ENCODE peak calls at places on chromosomes 1 and 21, in five cellular contexts. S, N, H, P and T are unnamed samples.

GRCh38 chr1:200351826-200352549 is 57.8 kb downstream of the ZNF281 start:
- DNase-seq in H (peak), P (no peak), S (no peak), N (no peak), T (no peak)

GRCh38 chr1:115437146-115437639 is 99.1 kb upstream of the NGF start:
- DNase-seq in S (no peak), P (no peak), H (no peak), N (no peak), T (no peak)

GRCh38 chr1:64112281-64112680 is 91.1 kb upstream of the UBE2U start:
- DNase-seq in N (no peak), P (no peak), H (peak), S (no peak), T (peak)

GRCh38 chr1:92446546-92446945 is 40.2 kb downstream of the GFI1 start:
- DNase-seq in S (no peak), P (no peak), N (no peak), H (no peak), T (no peak)

GRCh38 chr21:43866659-43867331 is 1.8 kb downstream of the AGPAT3 start:
- DNase-seq in H (peak), S (peak), P (no peak), N (peak), T (peak)

GRCh38 chr1:32742956-32743355 is 40.4 kb upstream of the SYNC start:
- DNase-seq in N (peak), H (peak), S (no peak), P (no peak), T (peak)

GRCh38 chr1:10597492-10597891 is 122.7 kb downstream of the PEX14 start:
- DNase-seq in N (no peak), H (no peak), P (no peak), S (no peak), T (no peak)

GRCh38 chr1:9362488-9362887 is 69.8 kb downstream of the SPSB1 start:
- DNase-seq in S (no peak), N (no peak), H (no peak), P (no peak), T (no peak)

GRCh38 chr1:178579562-178579961 is 66.7 kb downstream of the TEX35 start:
- DNase-seq in S (no peak), H (no peak), P (no peak), N (no peak), T (no peak)

GRCh38 chr1:8373547-8374270 is 55.8 kb downstream of the SLC45A1 start:
- DNase-seq in P (no peak), S (peak), N (no peak), H (peak), T (no peak)

GRCh38 chr1:213166868-213167267 is 115.8 kb downstream of the RPS6KC1 start:
- DNase-seq in H (no peak), P (no peak), S (no peak), N (no peak), T (no peak)

GRCh38 chr21:35090403-35090802 is 41.3 kb upstream of the RUNX1 start:
- DNase-seq in P (no peak), S (no peak), N (no peak), H (no peak), T (no peak)

GRCh38 chr21:33707846-33708245 is 65.5 kb downstream of the ITSN1 start:
- DNase-seq in P (no peak), S (no peak), H (no peak), N (no peak), T (no peak)

GRCh38 chr1:31441073-31441472 is 28.1 kb downstream of the SERINC2 start:
- DNase-seq in P (no peak), H (no peak), S (no peak), N (no peak), T (no peak)

GRCh38 chr1:59422921-59423575 is 126.2 kb downstream of the FGGY start:
- DNase-seq in N (peak), S (peak), P (no peak), H (no peak), T (no peak)